ENCODE peak calls at places on chromosome 15, in ten cellular contexts. J is HuH-7; O is activated CD4-positive, alpha-beta T cell treated with anti-CD3 and anti-CD28 coated beads, Interleukin-2, amount 10 ng/mL, durations not matched to agents 7 days and 5 days; G is cardiac fibroblast; Z is nucleus accumbens; F is head of caudate nucleus; L is activated CD4-positive, alpha-beta memory T cell treated with anti-CD3 and anti-CD28 coated beads for 36 hours; W is dorsolateral prefrontal cortex; M is NCI-H2029; T is T-helper 2 cell. X is an unnamed sample.

GRCh38 chr15:68629519-68630204 is 50.9 kb downstream of the CORO2B start:
- DNase-seq in J (no peak), O (no peak), G (no peak), Z (no peak), F (no peak), L (no peak), W (no peak), M (peak; percentile 62), T (no peak), X (no peak)

GRCh38 chr15:40918799-40919392 is 10.2 kb upstream of the DLL4 start:
- DNase-seq in J (no peak), O (no peak), G (no peak), Z (no peak), F (no peak), L (no peak), W (no peak), M (no peak), T (no peak), X (no peak)

GRCh38 chr15:43370310-43370974 is 401 bp downstream of the ZSCAN29 start:
- DNase-seq in J (peak; percentile 15), O (no peak), G (peak; percentile 35), Z (no peak), F (no peak), L (peak; percentile 15), W (no peak), M (no peak), T (no peak), X (peak; percentile 18)

GRCh38 chr15:50055333-50056278 is 63.4 kb downstream of the ATP8B4 start:
- DNase-seq in J (no peak), O (no peak), G (peak; percentile 95), Z (no peak), F (no peak), L (no peak), W (no peak), M (no peak), T (no peak), X (no peak)

GRCh38 chr15:79124388-79124787 is 33.8 kb upstream of the RASGRF1 start:
- DNase-seq in J (no peak), O (no peak), G (no peak), Z (no peak), F (no peak), L (no peak), W (no peak), M (no peak), T (no peak), X (no peak)

GRCh38 chr15:29490747-29491471 is 221.3 kb upstream of the NSMCE3 start:
- DNase-seq in J (no peak), O (no peak), G (no peak), Z (no peak), F (no peak), L (no peak), W (no peak), M (no peak), T (no peak), X (no peak)

GRCh38 chr15:80059786-80060489 is 462 bp downstream of the ZFAND6 start:
- DNase-seq in J (peak; percentile 75), O (peak; percentile 52), G (no peak), Z (no peak), F (peak; percentile 53), L (peak; percentile 65), W (no peak), M (peak; percentile 64), T (no peak), X (peak; percentile 10)

GRCh38 chr15:81013396-81013929 is 12.7 kb downstream of the TLNRD1 start:
- DNase-seq in J (no peak), O (no peak), G (no peak), Z (no peak), F (no peak), L (no peak), W (no peak), M (no peak), T (no peak), X (no peak)

GRCh38 chr15:72116680-72117447 is 1.1 kb downstream of the MYO9A start:
- DNase-seq in J (peak; percentile 43), O (no peak), G (peak; percentile 38), Z (no peak), F (peak; percentile 44), L (peak; percentile 37), W (no peak), M (no peak), T (peak; percentile 1), X (peak; percentile 33)

GRCh38 chr15:63501256-63502089 is 2.9 kb upstream of the USP3 start:
- DNase-seq in J (no peak), O (peak; percentile 40), G (peak; percentile 95), Z (no peak), F (peak; percentile 50), L (peak; percentile 68), W (no peak), M (peak; percentile 40), T (no peak), X (peak; percentile 80)

GRCh38 chr15:65094294-65094995 is 17.9 kb downstream of the KBTBD13 start:
- DNase-seq in J (no peak), O (no peak), G (peak; percentile 19), Z (no peak), F (no peak), L (no peak), W (no peak), M (no peak), T (no peak), X (no peak)

GRCh38 chr15:31303434-31304073 is 23.1 kb upstream of the KLF13 start:
- DNase-seq in J (no peak), O (peak; percentile 6), G (peak; percentile 16), Z (no peak), F (peak; percentile 27), L (peak; percentile 35), W (no peak), M (no peak), T (no peak), X (no peak)

X was measured in Ammon's horn.